ENCODE peak calls at places on chromosomes 6 and 20, in seven cellular contexts. H, R, K, D, J, X and S are unnamed samples.

GRCh38 chr6:85726206-85726605 is 83.5 kb upstream of the SYNCRIP start:
- DNase-seq in X (no peak), K (no peak), J (no peak), H (no peak), D (no peak), R (no peak), S (no peak)

GRCh38 chr6:115539531-115539930 is 521.2 kb downstream of the FRK start:
- DNase-seq in H (no peak), X (no peak), K (no peak), J (no peak), R (no peak), D (no peak), S (no peak)

GRCh38 chr6:148414836-148415235 is 72.2 kb downstream of the SASH1 start:
- DNase-seq in K (no peak), H (no peak), R (no peak), X (no peak), J (no peak), D (no peak), S (no peak)

GRCh38 chr6:124132256-124132655 is 328.6 kb downstream of the NKAIN2 start:
- DNase-seq in D (peak; percentile 46), J (no peak), R (no peak), X (no peak), K (no peak), H (no peak), S (no peak)

GRCh38 chr6:42313941-42314570 is 96.4 kb upstream of the MRPS10 start:
- DNase-seq in D (no peak), J (no peak), R (no peak), X (no peak), H (no peak), K (no peak), S (no peak)

GRCh38 chr6:40734607-40735006 is 147.4 kb upstream of the LRFN2 start:
- DNase-seq in D (no peak), K (no peak), H (no peak), X (no peak), R (no peak), J (no peak), S (no peak)

GRCh38 chr6:36739947-36740817 is 42.6 kb downstream of the RAB44 start:
- DNase-seq in J (no peak), D (no peak), H (no peak), K (no peak), X (no peak), R (no peak), S (no peak)

GRCh38 chr6:56019973-56020372 is 144.6 kb upstream of the BMP5 start:
- DNase-seq in K (no peak), R (no peak), J (no peak), D (no peak), X (no peak), H (no peak), S (no peak)

GRCh38 chr6:154410215-154410614 is 53.6 kb upstream of the IPCEF1 start:
- DNase-seq in K (no peak), H (no peak), X (no peak), R (no peak), J (no peak), D (no peak), S (no peak)

GRCh38 chr20:47317127-47317895 is 39.2 kb downstream of the ZMYND8 start:
- DNase-seq in D (no peak), X (peak; percentile 56), H (no peak), R (peak; percentile 13), K (peak; percentile 90), J (no peak), S (peak; percentile 54)

GRCh38 chr6:137216106-137216505 is 3.1 kb downstream of the IFNGR1 start:
- DNase-seq in D (no peak), X (no peak), K (no peak), H (no peak), J (no peak), R (no peak), S (no peak)